ENCODE peak calls at places on chromosomes 7 and 10, in ten cellular contexts. N is ovary; K is IMR-90; U is stomach; H is psoas muscle; I is gastrocnemius medialis; O is naive thymus-derived CD4-positive, alpha-beta T cell; E is esophagus squamous epithelium; G is tibial artery; J is cardiac muscle cell. D is an unnamed sample.
A peak's percentile ranks its signal among the peaks of the same experiment; 100 is the strongest.

GRCh38 chr10:62136931-62137330 is 131.7 kb downstream of the RTKN2 start:
- DNase-seq in N (no peak), K (peak; percentile 90), U (no peak), H (no peak), I (no peak), O (no peak), E (no peak), G (no peak), J (no peak), D (no peak)

GRCh38 chr7:18402488-18403183 is 92.9 kb upstream of the HDAC9 start:
- DNase-seq in N (no peak), K (peak; percentile 88), U (no peak), H (no peak), I (no peak), O (no peak), E (no peak), G (no peak), J (peak; percentile 59), D (no peak)

GRCh38 chr7:98681951-98682350 is 64.9 kb downstream of the NPTX2 start:
- DNase-seq in N (no peak), K (no peak), U (no peak), H (no peak), I (no peak), O (no peak), E (no peak), G (no peak), J (no peak), D (no peak)

GRCh38 chr7:141158562-141158961 is 84.7 kb downstream of the TMEM178B start:
- DNase-seq in N (no peak), K (peak; percentile 94), U (no peak), H (peak; percentile 67), I (peak; percentile 52), O (no peak), E (no peak), G (peak; percentile 38), J (peak; percentile 83), D (peak; percentile 83)

GRCh38 chr10:61028861-61029361 is 84.9 kb upstream of the RHOBTB1 start:
- DNase-seq in N (no peak), K (peak; percentile 77), U (no peak), H (no peak), I (no peak), O (no peak), E (no peak), G (no peak), J (peak; percentile 28), D (no peak)

GRCh38 chr10:26311383-26311940 is 94.9 kb downstream of the GAD2 start:
- DNase-seq in N (no peak), K (no peak), U (no peak), H (no peak), I (no peak), O (no peak), E (no peak), G (no peak), J (no peak), D (no peak)

GRCh38 chr7:91567111-91568012 is 303.1 kb downstream of the FZD1 start:
- DNase-seq in N (no peak), K (no peak), U (no peak), H (no peak), I (no peak), O (no peak), E (no peak), G (no peak), J (no peak), D (no peak)

GRCh38 chr7:129617178-129617577 is 5.7 kb downstream of the NRF1 start:
- DNase-seq in N (no peak), K (no peak), U (no peak), H (no peak), I (no peak), O (no peak), E (no peak), G (no peak), J (no peak), D (no peak)

GRCh38 chr7:2638224-2638991 is 6.6 kb downstream of the TTYH3 start:
- DNase-seq in N (no peak), K (peak; percentile 71), U (no peak), H (peak; percentile 76), I (peak; percentile 81), O (no peak), E (no peak), G (no peak), J (peak; percentile 46), D (peak; percentile 83)

GRCh38 chr10:35595106-35595505 is 10.0 kb upstream of the GJD4 start:
- DNase-seq in N (no peak), K (no peak), U (no peak), H (no peak), I (no peak), O (no peak), E (no peak), G (no peak), J (no peak), D (no peak)

GRCh38 chr7:106285801-106286492 is 1.2 kb upstream of the NAMPT start:
- DNase-seq in N (no peak), K (peak; percentile 73), U (no peak), H (no peak), I (no peak), O (no peak), E (no peak), G (no peak), J (peak; percentile 75), D (no peak)

GRCh38 chr7:2012981-2013380 is 219.8 kb downstream of the MAD1L1 start:
- DNase-seq in N (no peak), K (peak; percentile 56), U (peak; percentile 66), H (peak; percentile 39), I (peak; percentile 8), O (no peak), E (no peak), G (peak; percentile 18), J (peak; percentile 53), D (peak; percentile 26)

GRCh38 chr7:880450-880849 is 4.1 kb downstream of the GET4 start:
- DNase-seq in N (no peak), K (no peak), U (no peak), H (peak; percentile 62), I (peak; percentile 79), O (no peak), E (no peak), G (no peak), J (no peak), D (no peak)

GRCh38 chr7:66205736-66206080 is 574 bp downstream of the TPST1 start:
- DNase-seq in N (no peak), K (no peak), U (no peak), H (no peak), I (no peak), O (no peak), E (no peak), G (no peak), J (no peak), D (peak; percentile 35)

GRCh38 chr7:34086064-34086463 is 180.7 kb downstream of the BMPER start:
- DNase-seq in N (no peak), K (no peak), U (no peak), H (no peak), I (no peak), O (no peak), E (no peak), G (no peak), J (no peak), D (no peak)

GRCh38 chr10:38163617-38164016 is 69.5 kb downstream of the ZNF37A start:
- DNase-seq in N (no peak), K (no peak), U (no peak), H (no peak), I (no peak), O (no peak), E (no peak), G (no peak), J (no peak), D (no peak)
- H3K9me3 ChIP-seq in N (peaks cover 6% of the 10 kb centered on the region), K (peaks cover 7% of the 10 kb centered on the region), U (peaks cover 39% of the 10 kb centered on the region), H (peaks cover 9% of the 10 kb centered on the region), I (peaks cover 8% of the 10 kb centered on the region), O (no peaks in the 10 kb centered on the region), E (no peaks in the 10 kb centered on the region), G (peaks cover 16% of the 10 kb centered on the region), J (peaks cover 3% of the 10 kb centered on the region), D (no peaks in the 10 kb centered on the region)

DNA sequence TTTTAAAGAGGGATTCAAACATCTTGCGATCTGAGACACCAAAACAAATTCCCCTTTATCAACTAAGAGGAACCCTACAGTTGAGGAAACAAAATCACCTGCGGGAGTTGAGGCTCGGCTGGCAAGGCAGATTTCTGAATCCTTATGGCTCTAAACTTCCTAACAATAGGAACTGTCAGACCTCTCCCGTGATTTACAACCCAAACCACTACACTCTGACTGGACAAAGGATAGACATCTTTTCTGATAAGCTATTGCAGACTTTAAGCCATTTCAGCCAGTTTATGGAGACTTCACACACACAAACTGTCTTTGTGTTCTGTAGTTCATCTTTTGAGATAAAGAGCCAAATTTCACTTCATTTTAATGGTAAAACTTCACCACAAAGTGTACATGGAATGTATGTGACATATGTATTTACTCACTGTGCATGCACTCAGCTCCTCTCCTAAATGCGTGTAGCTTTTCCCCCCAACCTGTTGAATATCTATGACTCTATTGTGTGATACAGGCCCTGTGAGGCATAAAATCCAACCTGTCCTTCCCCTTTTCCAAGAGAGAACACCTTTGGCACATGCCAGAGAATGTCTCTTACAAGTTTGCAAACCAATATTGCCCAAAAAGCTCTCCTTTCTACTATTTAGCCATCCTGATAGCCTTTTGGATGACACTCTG is 15.4 kb upstream of the TSPAN13 start:
- DNase-seq in N (no peak), K (no peak), U (no peak), H (no peak), I (no peak), O (no peak), E (no peak), G (no peak), J (no peak), D (no peak)
- H3K27ac ChIP-seq in N (no peak overlapping the region), K (no peak overlapping the region), U (no peak overlapping the region), H (no peak overlapping the region), I (no peak overlapping the region), O (no peak overlapping the region), E (no peak overlapping the region), G (no peak overlapping the region), J (no peak overlapping the region), D (no peak overlapping the region)

GRCh38 chr7:159195926-159196325 is 51.3 kb upstream of the VIPR2 start:
- DNase-seq in N (no peak), K (no peak), U (no peak), H (no peak), I (no peak), O (peak; percentile 40), E (no peak), G (no peak), J (no peak), D (no peak)
- H3K9me3 ChIP-seq in N (no peaks in the 10 kb centered on the region), K (peaks cover 33% of the 10 kb centered on the region), U (no peaks in the 10 kb centered on the region), H (no peaks in the 10 kb centered on the region), I (no peaks in the 10 kb centered on the region), O (no peaks in the 10 kb centered on the region), E (no peaks in the 10 kb centered on the region), G (no peaks in the 10 kb centered on the region), J (no peaks in the 10 kb centered on the region), D (no peaks in the 10 kb centered on the region)

DNA sequence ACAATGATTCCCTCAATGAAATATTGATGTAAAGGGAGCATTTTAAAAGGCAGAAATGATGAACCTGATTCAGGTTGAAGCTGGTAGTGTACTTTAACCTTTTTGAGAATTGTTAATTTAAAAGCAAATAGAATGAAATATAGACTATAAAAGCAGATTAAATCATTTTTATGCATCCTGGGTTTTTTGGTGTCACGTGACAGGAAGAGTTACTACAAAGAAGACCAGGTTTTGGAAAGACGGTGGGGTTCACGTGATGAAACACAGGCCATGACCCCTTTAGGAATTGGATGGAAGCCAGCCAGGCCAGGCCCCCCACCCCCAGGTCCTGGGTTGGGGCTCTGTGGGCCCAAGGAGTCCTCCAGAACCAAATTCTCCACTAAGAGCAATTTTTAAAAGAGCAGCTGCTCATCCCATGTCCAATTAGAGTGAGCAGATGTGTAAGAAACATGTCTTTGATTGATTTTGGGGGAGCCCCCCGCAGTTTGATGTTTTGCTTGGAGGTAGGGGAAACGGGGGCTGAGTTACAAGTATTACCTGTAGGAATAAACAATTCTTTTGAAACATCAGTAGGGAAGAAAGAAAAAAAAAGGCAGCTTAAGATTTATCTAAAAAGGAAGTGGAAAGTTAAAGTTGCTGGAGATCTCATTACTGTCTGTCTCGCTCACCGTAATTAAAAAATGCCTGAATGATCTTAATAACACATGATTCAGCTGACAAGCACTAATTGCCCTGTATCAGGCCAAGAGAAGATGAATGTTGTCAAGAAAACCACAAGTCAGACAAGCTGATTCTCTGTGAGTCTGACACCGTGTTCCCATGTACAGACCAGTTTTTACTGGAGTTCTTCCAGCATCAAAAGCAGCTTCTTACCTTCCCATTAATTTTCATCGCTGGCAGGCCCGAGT is 63.4 kb downstream of the CUX1 start:
- DNase-seq in N (no peak), K (peak; percentile 42), U (peak; percentile 37), H (no peak), I (no peak), O (no peak), E (no peak), G (no peak), J (peak; percentile 59), D (no peak)
- H3K27ac ChIP-seq in N (no peak overlapping the region), K (peak overlapping the region; percentile 53), U (peak overlapping the region; percentile 87), H (peak overlapping the region; percentile 94), I (peak overlapping the region; percentile 94), O (no peak overlapping the region), E (peak overlapping the region; percentile 86), G (peak overlapping the region; percentile 78), J (peak overlapping the region; percentile 57), D (peak overlapping the region; percentile 78)